ENCODE peak calls at places on chromosomes 1 and 21, in four cellular contexts. B is foreskin fibroblast, E is fibroblast of lung, J is GM10248. H is an unnamed sample.

GRCh38 chr1:6582370-6582769 is 2.6 kb downstream of the ZBTB48 start:
- DNase-seq in B (no peak), E (no peak), J (no peak), H (no peak)

GRCh38 chr21:29005696-29006095 is 13.0 kb upstream of the LTN1 start:
- DNase-seq in B (no peak), E (no peak), J (no peak), H (peak; percentile 35)

GRCh38 chr1:221722254-221723017 is 19.5 kb downstream of the DUSP10 start:
- DNase-seq in B (no peak), E (no peak), J (no peak), H (no peak)

GRCh38 chr1:62012821-62013220 is 181.8 kb upstream of the L1TD1 start:
- DNase-seq in B (no peak), E (peak; percentile 2), J (no peak), H (no peak)

GRCh38 chr1:41800237-41800902 is 118.4 kb downstream of the HIVEP3 start:
- DNase-seq in B (no peak), E (peak; percentile 64), J (peak; percentile 35), H (no peak)

GRCh38 chr1:184075040-184076029 is 23.8 kb downstream of the TSEN15 start:
- DNase-seq in B (peak; percentile 46), E (peak; percentile 84), J (peak; percentile 29), H (peak; percentile 65)

GRCh38 chr1:178645826-178646200 is 79.2 kb upstream of the RALGPS2 start:
- DNase-seq in B (peak; percentile 70), E (peak; percentile 29), J (no peak), H (peak; percentile 90)

GRCh38 chr1:65309317-65310077 is at the start of gene DNAJC6:
- DNase-seq in B (peak; percentile 63), E (peak; percentile 61), J (peak; percentile 66), H (peak; percentile 41)

GRCh38 chr1:161115132-161115711 is 2.6 kb downstream of the PFDN2 start:
- DNase-seq in B (peak; percentile 50), E (peak; percentile 90), J (no peak), H (peak; percentile 76)

GRCh38 chr1:12112711-12113161 is 49.6 kb downstream of the TNFRSF8 start:
- DNase-seq in B (no peak), E (no peak), J (no peak), H (peak; percentile 73)
- TF ChIP-seq CTCF in B (no peak), E (no peak), J (no peak), H (no peak)

GRCh38 chr1:231315887-231316286 is 21.8 kb downstream of the EXOC8 start:
- DNase-seq in B (no peak), E (peak; percentile 24), J (peak; percentile 58), H (no peak)
- TF ChIP-seq CTCF in B (peak; percentile 46), E (peak; percentile 56), J (peak; percentile 85), H (peak; percentile 66)

DNA sequence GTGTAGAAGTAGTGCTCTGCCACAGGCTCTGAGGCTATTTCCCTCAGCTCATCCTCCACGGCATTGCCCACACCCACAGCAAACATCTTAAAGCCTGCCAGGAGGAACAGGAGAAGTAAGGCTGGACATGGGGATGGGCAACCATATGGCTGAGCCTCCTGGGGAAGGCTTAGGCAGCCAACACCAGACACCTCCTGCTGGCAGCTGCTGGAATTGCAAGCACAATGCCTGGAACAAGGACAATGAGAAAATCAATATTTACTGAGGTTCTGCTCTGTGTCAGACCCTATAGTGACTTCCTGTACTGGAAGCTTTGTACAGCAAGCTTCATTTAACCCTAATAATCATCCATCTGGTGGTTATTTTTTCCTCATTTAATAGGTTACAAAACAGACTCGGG is 8.2 kb downstream of the MATN1 start:
- DNase-seq in B (no peak), E (no peak), J (no peak), H (no peak)
- TF ChIP-seq CTCF in B (peak; percentile 26), E (peak; percentile 51), J (peak; percentile 19), H (peak; percentile 81)

GRCh38 chr1:205514211-205515142 is 10.0 kb downstream of the CDK18 start:
- DNase-seq in B (no peak), E (no peak), J (no peak), H (no peak)

GRCh38 chr1:205513774-205514173 is 9.3 kb downstream of the CDK18 start:
- DNase-seq in B (no peak), E (no peak), J (no peak), H (no peak)

GRCh38 chr1:205510308-205510950 is 6.0 kb downstream of the CDK18 start:
- DNase-seq in B (no peak), E (no peak), J (no peak), H (no peak)

GRCh38 chr1:205510951-205511330 is 6.5 kb downstream of the CDK18 start:
- DNase-seq in B (no peak), E (no peak), J (no peak), H (no peak)

DNA sequence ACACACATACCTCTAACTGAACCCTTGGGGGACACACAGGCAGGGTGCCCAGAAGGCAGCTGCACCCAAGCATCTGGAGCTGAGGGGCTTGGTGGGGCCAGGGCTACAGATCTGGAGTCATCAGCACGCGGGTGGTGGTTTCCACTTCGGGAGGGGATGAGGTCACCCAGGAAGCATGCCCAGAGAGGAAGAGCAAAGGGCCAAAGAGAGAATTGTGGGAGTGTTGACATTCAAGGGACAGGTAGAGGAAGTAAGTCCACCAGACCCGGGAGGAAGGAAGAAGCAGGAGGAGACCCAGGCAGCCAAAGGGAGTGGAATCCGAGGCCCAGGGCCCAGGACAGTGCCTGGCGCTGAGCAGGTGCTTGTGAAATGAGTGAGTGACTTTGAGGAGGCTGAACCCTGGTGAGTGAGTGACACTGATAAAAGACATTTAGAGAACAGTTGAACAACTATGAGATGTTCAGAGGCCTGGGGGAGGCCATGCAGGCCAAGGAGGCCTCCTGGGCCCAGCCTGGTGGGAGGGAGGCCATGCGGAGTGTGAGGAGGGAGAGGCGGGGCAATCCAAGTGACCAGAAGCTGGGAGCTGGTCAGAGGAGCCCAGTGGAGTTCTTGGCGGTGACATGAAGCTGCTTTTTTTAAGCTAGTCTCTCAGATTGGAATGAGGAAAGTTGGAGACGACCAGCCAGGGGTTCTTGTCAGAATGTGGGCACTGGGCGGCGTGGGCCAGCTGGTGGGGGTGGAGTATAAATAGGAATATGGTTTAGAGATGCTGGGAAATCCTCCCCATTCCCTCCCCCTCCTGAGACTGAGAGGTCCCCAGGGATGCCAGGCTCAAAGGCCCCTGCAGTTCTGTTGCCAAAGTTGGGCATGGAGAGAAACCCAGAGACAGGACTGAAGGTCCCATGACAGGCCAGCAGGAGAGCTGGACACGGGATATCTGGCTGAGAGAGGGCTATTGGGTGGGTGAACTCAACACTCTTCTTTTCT is 7.9 kb downstream of the CDK18 start:
- DNase-seq in B (no peak), E (no peak), J (no peak), H (no peak)
- TF ChIP-seq CTCF in B (no peak), E (no peak), J (no peak), H (no peak)

GRCh38 chr1:3429766-3430165 is 24.7 kb upstream of the ARHGEF16 start:
- DNase-seq in B (no peak), E (no peak), J (no peak), H (no peak)

GRCh38 chr1:3431686-3432085 is 22.8 kb upstream of the ARHGEF16 start:
- DNase-seq in B (no peak), E (no peak), J (no peak), H (no peak)

GRCh38 chr1:3431266-3431665 is 23.2 kb upstream of the ARHGEF16 start:
- DNase-seq in B (no peak), E (no peak), J (no peak), H (no peak)

GRCh38 chr1:3430406-3430805 is 24.1 kb upstream of the ARHGEF16 start:
- DNase-seq in B (no peak), E (no peak), J (no peak), H (no peak)

DNA sequence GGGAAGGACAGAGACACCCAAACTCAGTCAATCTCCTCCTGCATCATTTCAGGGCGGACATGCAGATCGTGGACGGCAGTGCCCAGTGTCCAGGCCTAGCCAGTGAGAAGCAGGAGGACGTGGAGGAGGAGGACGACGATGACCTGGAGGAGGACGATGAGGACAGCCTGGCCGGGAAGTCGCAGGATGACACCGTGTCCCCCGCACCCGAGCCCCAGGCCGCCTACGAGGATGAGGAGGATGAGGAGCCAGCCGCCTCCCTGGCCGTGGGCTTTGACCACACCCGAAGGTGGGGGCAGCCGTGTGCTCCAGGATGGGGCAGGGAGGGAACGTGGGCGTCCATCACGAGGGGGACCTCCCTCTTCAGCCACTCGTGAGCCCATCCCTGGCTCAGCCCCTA is 23.6 kb upstream of the ARHGEF16 start:
- DNase-seq in B (no peak), E (no peak), J (no peak), H (no peak)
- TF ChIP-seq CTCF in B (no peak), E (no peak), J (no peak), H (no peak)

DNA sequence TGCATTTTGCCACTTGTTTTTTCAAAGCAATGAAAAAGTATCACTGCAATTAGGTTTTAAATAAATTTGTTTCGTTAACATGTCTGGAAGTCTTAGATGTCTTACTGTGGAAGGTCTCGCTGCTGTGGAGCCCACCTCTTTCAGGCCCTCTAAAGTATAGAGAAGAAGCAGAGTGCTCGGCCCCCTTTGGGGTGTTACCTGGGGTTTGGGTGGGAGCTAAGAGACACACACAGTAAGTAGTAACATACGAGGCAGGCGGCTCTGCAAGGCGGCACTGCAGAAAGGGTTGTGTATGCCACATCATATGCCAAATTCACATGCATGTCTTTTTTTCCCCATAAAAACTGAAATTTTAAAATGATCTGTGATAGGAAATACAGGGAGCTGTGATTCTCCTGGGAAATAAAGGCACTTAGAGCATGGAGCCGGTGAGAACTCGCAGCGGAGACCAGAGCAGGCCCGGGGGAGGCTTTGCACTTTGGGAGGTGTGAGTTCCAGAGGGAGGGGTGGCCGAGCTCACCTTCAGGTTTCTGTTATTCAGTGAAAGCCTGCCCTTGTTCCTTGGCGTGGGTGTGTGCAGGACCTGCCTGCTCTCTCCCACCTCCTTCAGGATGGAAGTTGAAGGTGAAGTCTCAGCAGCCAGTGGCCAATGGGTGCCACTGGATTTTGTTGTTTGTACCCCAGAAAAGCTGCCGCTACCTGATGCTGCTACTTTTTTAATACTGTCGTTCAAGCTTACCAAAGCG is 35.7 kb upstream of the PWP2 start:
- DNase-seq in B (no peak), E (no peak), J (no peak), H (no peak)
- TF ChIP-seq CTCF in B (no peak), E (no peak), J (no peak), H (no peak)

GRCh38 chr1:2428490-2428889 is 16.1 kb upstream of the PEX10 start:
- DNase-seq in B (no peak), E (no peak), J (no peak), H (no peak)

GRCh38 chr1:2431503-2431902 is 19.1 kb upstream of the PEX10 start:
- DNase-seq in B (no peak), E (no peak), J (no peak), H (no peak)

GRCh38 chr1:2431095-2431494 is 18.7 kb upstream of the PEX10 start:
- DNase-seq in B (no peak), E (no peak), J (no peak), H (no peak)

GRCh38 chr1:2430592-2430973 is 18.2 kb upstream of the PEX10 start:
- DNase-seq in B (no peak), E (no peak), J (no peak), H (no peak)

GRCh38 chr1:2429780-2430591 is 17.6 kb upstream of the PEX10 start:
- DNase-seq in B (no peak), E (no peak), J (no peak), H (no peak)
- TF ChIP-seq CTCF in B (peak; percentile 15), E (peak; percentile 39), J (peak; percentile 16), H (peak; percentile 80)